ENCODE peak calls at places on chromosomes 12 and 14, in six cellular contexts. H is GM04504, Z is activated gamma-delta T cell treated with Interleukin-2 at 50 U/mL for 16 hours, M is germinal center, R is tibial nerve, G is memory B cell. F is an unnamed sample.
A peak's percentile ranks its signal among the peaks of the same experiment; 100 is the strongest.

GRCh38 chr12:126418357-126418756 is 1353.1 kb downstream of the AACS start:
- DNase-seq in H (no peak), G (no peak), R (no peak), Z (no peak), M (no peak), F (peak; percentile 26)

GRCh38 chr14:32078794-32079663 is 1.9 kb downstream of the ARHGAP5 start:
- DNase-seq in H (no peak), Z (no peak), R (no peak), M (no peak), G (no peak), F (no peak)

GRCh38 chr12:1851126-1851791 is 30.9 kb downstream of the LRTM2 start:
- DNase-seq in R (no peak), Z (no peak), H (peak; percentile 75), M (no peak), G (no peak), F (no peak)

GRCh38 chr12:51722387-51722786 is 126.1 kb downstream of the FIGNL2 start:
- DNase-seq in M (no peak), R (no peak), H (no peak), Z (no peak), G (no peak), F (no peak)

GRCh38 chr12:102821149-102821548 is 95.9 kb downstream of the PAH start:
- DNase-seq in Z (no peak), H (no peak), M (no peak), G (no peak), R (no peak), F (no peak)

GRCh38 chr14:79896009-79896408 is 315.3 kb downstream of the DIO2 start:
- DNase-seq in M (no peak), R (no peak), H (peak; percentile 42), Z (no peak), G (no peak), F (no peak)

GRCh38 chr12:9066755-9067433 is 48.8 kb downstream of the A2M start:
- DNase-seq in H (no peak), R (no peak), M (no peak), G (no peak), Z (no peak), F (no peak)

GRCh38 chr14:30251557-30252100 is 307.3 kb upstream of the G2E3 start:
- DNase-seq in M (no peak), Z (no peak), H (no peak), G (no peak), R (no peak), F (no peak)

GRCh38 chr14:61609143-61609851 is 86.0 kb upstream of the HIF1A start:
- DNase-seq in Z (no peak), H (no peak), R (no peak), M (no peak), G (no peak), F (peak; percentile 66)

GRCh38 chr12:114248527-114248926 is 157.4 kb downstream of the TBX5 start:
- DNase-seq in H (no peak), G (no peak), Z (no peak), M (no peak), R (no peak), F (no peak)

GRCh38 chr12:132477703-132478432 is 12.1 kb upstream of the FBRSL1 start:
- DNase-seq in R (no peak), G (no peak), M (no peak), Z (no peak), H (no peak), F (no peak)

GRCh38 chr12:55932546-55932919 is 1.6 kb downstream of the DGKA start:
- DNase-seq in G (peak; percentile 51), H (no peak), Z (peak; percentile 60), R (no peak), M (peak; percentile 47), F (no peak)

GRCh38 chr14:105388110-105388951 is 10.0 kb upstream of the TEX22 start:
- DNase-seq in M (no peak), G (no peak), R (no peak), Z (no peak), H (no peak), F (peak; percentile 47)

GRCh38 chr12:102539651-102540553 is 59.5 kb upstream of the IGF1 start:
- DNase-seq in R (no peak), H (peak; percentile 85), Z (no peak), M (no peak), G (no peak), F (no peak)

GRCh38 chr12:124426594-124427550 is 132.0 kb downstream of the RFLNA start:
- DNase-seq in G (no peak), Z (no peak), R (no peak), H (no peak), M (no peak), F (no peak)

GRCh38 chr12:132179431-132180362 is 35.4 kb downstream of the NOC4L start:
- DNase-seq in Z (no peak), H (no peak), M (no peak), G (no peak), R (no peak), F (no peak)

GRCh38 chr12:116339800-116340371 is 62.4 kb upstream of the MED13L start:
- DNase-seq in R (no peak), Z (no peak), M (no peak), G (no peak), H (no peak), F (no peak)

GRCh38 chr14:90726656-90727055 is 89.6 kb downstream of the TTC7B start:
- DNase-seq in H (peak; percentile 40), R (peak; percentile 54), Z (no peak), M (no peak), G (no peak), F (peak; percentile 86)

GRCh38 chr14:69505338-69506240 is 21.1 kb downstream of the PLEKHD1 start:
- DNase-seq in R (no peak), G (no peak), M (no peak), Z (no peak), H (no peak), F (no peak)